ENCODE peak calls at places on chromosomes 2 and 18, in five cellular contexts. A is naive thymus-derived CD4-positive, alpha-beta T cell; M is iPS DF 6.9; N is left ventricle myocardium inferior; Q is stromal cell of bone marrow. C is an unnamed sample.
A peak's percentile ranks its signal among the peaks of the same experiment; 100 is the strongest.

GRCh38 chr2:84486436-84487115 is 27.5 kb upstream of the SUCLG1 start:
- DNase-seq in A (no peak), M (no peak), N (no peak), Q (no peak), C (no peak)

GRCh38 chr2:54332386-54332785 is 76.4 kb upstream of the TSPYL6 start:
- DNase-seq in A (no peak), M (no peak), N (no peak), Q (no peak), C (no peak)

GRCh38 chr2:46001741-46002506 is 295.3 kb upstream of the EPAS1 start:
- DNase-seq in A (no peak), M (no peak), N (no peak), Q (no peak), C (no peak)

GRCh38 chr2:232486558-232487384 is 863 bp downstream of the ECEL1 start:
- DNase-seq in A (no peak), M (no peak), N (peak; percentile 9), Q (no peak), C (peak; percentile 72)

GRCh38 chr2:187358531-187358930 is 89.5 kb downstream of the CALCRL start:
- DNase-seq in A (no peak), M (no peak), N (no peak), Q (no peak), C (no peak)

GRCh38 chr18:42296192-42296591 is 341.2 kb downstream of the PIK3C3 start:
- DNase-seq in A (no peak), M (no peak), N (no peak), Q (no peak), C (no peak)

GRCh38 chr2:27086090-27086721 is 366 bp upstream of the KHK start:
- DNase-seq in A (peak; percentile 98), M (no peak), N (peak; percentile 96), Q (peak; percentile 79), C (peak; percentile 99)

GRCh38 chr2:205947621-205948495 is 138.1 kb downstream of the INO80D start:
- DNase-seq in A (peak; percentile 49), M (peak; percentile 60), N (peak; percentile 65), Q (peak; percentile 53), C (peak; percentile 90)

GRCh38 chr2:20630967-20631366 is 19.9 kb downstream of the HS1BP3 start:
- DNase-seq in A (no peak), M (no peak), N (no peak), Q (no peak), C (no peak)

GRCh38 chr18:3910507-3910906 is 460.5 kb downstream of the TGIF1 start:
- DNase-seq in A (no peak), M (no peak), N (no peak), Q (peak; percentile 25), C (no peak)

GRCh38 chr18:8951491-8951890 is 151.0 kb upstream of the NDUFV2 start:
- DNase-seq in A (peak; percentile 9), M (no peak), N (no peak), Q (no peak), C (no peak)

GRCh38 chr18:63887424-63887823 is at the start of gene SERPINB2:
- DNase-seq in A (no peak), M (no peak), N (no peak), Q (no peak), C (no peak)

GRCh38 chr2:207450186-207450585 is 79.6 kb upstream of the CREB1 start:
- DNase-seq in A (no peak), M (no peak), N (no peak), Q (no peak), C (no peak)

GRCh38 chr18:53380063-53380639 is 844.3 kb downstream of the MBD2 start:
- DNase-seq in A (no peak), M (peak; percentile 48), N (no peak), Q (peak; percentile 8), C (peak; percentile 51)

GRCh38 chr18:58290059-58290747 is 246.2 kb downstream of the NEDD4L start:
- DNase-seq in A (no peak), M (no peak), N (no peak), Q (no peak), C (no peak)

GRCh38 chr18:6747646-6748045 is 18.1 kb downstream of the ARHGAP28 start:
- DNase-seq in A (no peak), M (no peak), N (no peak), Q (peak; percentile 96), C (no peak)

GRCh38 chr18:23115683-23116096 is 19.6 kb upstream of the CABLES1 start:
- DNase-seq in A (no peak), M (no peak), N (no peak), Q (peak; percentile 93), C (no peak)

GRCh38 chr2:16553222-16553621 is 112.4 kb downstream of the CYRIA start:
- DNase-seq in A (peak; percentile 33), M (peak; percentile 16), N (no peak), Q (peak; percentile 18), C (peak; percentile 74)

GRCh38 chr18:55289775-55290174 is 298.2 kb downstream of the TCF4 start:
- DNase-seq in A (no peak), M (no peak), N (no peak), Q (no peak), C (no peak)

GRCh38 chr2:160747771-160748170 is 254.2 kb upstream of the RBMS1 start:
- DNase-seq in A (no peak), M (no peak), N (no peak), Q (peak; percentile 52), C (no peak)

GRCh38 chr2:159907914-159908313 is 109.9 kb upstream of the CD302 start:
- DNase-seq in A (no peak), M (no peak), N (no peak), Q (no peak), C (no peak)

GRCh38 chr2:11477994-11478393 is 12.0 kb upstream of the E2F6 start:
- DNase-seq in A (peak; percentile 70), M (peak; percentile 71), N (peak; percentile 83), Q (peak; percentile 72), C (peak; percentile 96)

GRCh38 chr2:236712304-236712703 is 142.7 kb downstream of the ACKR3 start:
- DNase-seq in A (no peak), M (no peak), N (no peak), Q (peak; percentile 40), C (no peak)

GRCh38 chr2:11940121-11940743 is 193.8 kb downstream of the LPIN1 start:
- DNase-seq in A (no peak), M (no peak), N (no peak), Q (no peak), C (no peak)